ENCODE peak calls at places on chromosomes 13 and 19, in seven cellular contexts. One of them, this sample, is unnamed.

GRCh38 chr19:38247734-38248268 is 8.4 kb downstream of the PPP1R14A start:
- DNase-seq in mucosa of descending colon: no peak
- DNase-seq in tibial artery: no peak
- DNase-seq in tibial nerve: no peak
- DNase-seq in kidney epithelial cell: no peak
- DNase-seq in esophagus squamous epithelium: no peak
- DNase-seq in epithelial cell of esophagus: no peak
- DNase-seq in this sample: no peak

GRCh38 chr19:54577334-54577733 is 3.7 kb downstream of the LILRA2 start:
- DNase-seq in mucosa of descending colon: no peak
- DNase-seq in tibial artery: no peak
- DNase-seq in tibial nerve: no peak
- DNase-seq in kidney epithelial cell: no peak
- DNase-seq in esophagus squamous epithelium: no peak
- DNase-seq in epithelial cell of esophagus: no peak
- DNase-seq in this sample: no peak

GRCh38 chr13:71252191-71252704 is 614.8 kb downstream of the DACH1 start:
- DNase-seq in mucosa of descending colon: no peak
- DNase-seq in tibial artery: no peak
- DNase-seq in tibial nerve: no peak
- DNase-seq in kidney epithelial cell: no peak
- DNase-seq in esophagus squamous epithelium: no peak
- DNase-seq in epithelial cell of esophagus: peak; percentile 1
- DNase-seq in this sample: no peak

GRCh38 chr19:7778081-7778480 is 15.0 kb downstream of the CLEC4M start:
- DNase-seq in mucosa of descending colon: no peak
- DNase-seq in tibial artery: no peak
- DNase-seq in tibial nerve: no peak
- DNase-seq in kidney epithelial cell: no peak
- DNase-seq in esophagus squamous epithelium: no peak
- DNase-seq in epithelial cell of esophagus: no peak
- DNase-seq in this sample: no peak

GRCh38 chr13:76692326-76692725 is 193.9 kb downstream of the KCTD12 start:
- DNase-seq in mucosa of descending colon: no peak
- DNase-seq in tibial artery: no peak
- DNase-seq in tibial nerve: no peak
- DNase-seq in kidney epithelial cell: no peak
- DNase-seq in esophagus squamous epithelium: no peak
- DNase-seq in epithelial cell of esophagus: no peak
- DNase-seq in this sample: no peak

GRCh38 chr13:92745233-92745632 is 481.4 kb upstream of the GPC6 start:
- DNase-seq in mucosa of descending colon: no peak
- DNase-seq in tibial artery: no peak
- DNase-seq in tibial nerve: no peak
- DNase-seq in kidney epithelial cell: no peak
- DNase-seq in esophagus squamous epithelium: no peak
- DNase-seq in epithelial cell of esophagus: peak; percentile 5
- DNase-seq in this sample: no peak

GRCh38 chr19:17469092-17469370 is 1.3 kb upstream of the SLC27A1 start:
- DNase-seq in mucosa of descending colon: no peak
- DNase-seq in tibial artery: no peak
- DNase-seq in tibial nerve: no peak
- DNase-seq in kidney epithelial cell: no peak
- DNase-seq in esophagus squamous epithelium: no peak
- DNase-seq in epithelial cell of esophagus: no peak
- DNase-seq in this sample: no peak

GRCh38 chr13:48727252-48728011 is 73.7 kb downstream of the CYSLTR2 start:
- DNase-seq in mucosa of descending colon: no peak
- DNase-seq in tibial artery: no peak
- DNase-seq in tibial nerve: no peak
- DNase-seq in kidney epithelial cell: no peak
- DNase-seq in esophagus squamous epithelium: no peak
- DNase-seq in epithelial cell of esophagus: no peak
- DNase-seq in this sample: no peak

GRCh38 chr19:35279374-35279773 is 3.0 kb upstream of the HAMP start:
- DNase-seq in mucosa of descending colon: no peak
- DNase-seq in tibial artery: no peak
- DNase-seq in tibial nerve: no peak
- DNase-seq in kidney epithelial cell: no peak
- DNase-seq in esophagus squamous epithelium: no peak
- DNase-seq in epithelial cell of esophagus: no peak
- DNase-seq in this sample: no peak

GRCh38 chr13:45402641-45403040 is 15.5 kb downstream of the SLC25A30 start:
- DNase-seq in mucosa of descending colon: no peak
- DNase-seq in tibial artery: no peak
- DNase-seq in tibial nerve: no peak
- DNase-seq in kidney epithelial cell: no peak
- DNase-seq in esophagus squamous epithelium: no peak
- DNase-seq in epithelial cell of esophagus: no peak
- DNase-seq in this sample: peak; percentile 66

GRCh38 chr13:47901451-47901850 is 99.6 kb downstream of the SUCLA2 start:
- DNase-seq in mucosa of descending colon: no peak
- DNase-seq in tibial artery: no peak
- DNase-seq in tibial nerve: no peak
- DNase-seq in kidney epithelial cell: no peak
- DNase-seq in esophagus squamous epithelium: no peak
- DNase-seq in epithelial cell of esophagus: no peak
- DNase-seq in this sample: no peak

GRCh38 chr13:99465454-99465853 is 35.8 kb upstream of the TM9SF2 start:
- DNase-seq in mucosa of descending colon: no peak
- DNase-seq in tibial artery: no peak
- DNase-seq in tibial nerve: no peak
- DNase-seq in kidney epithelial cell: no peak
- DNase-seq in esophagus squamous epithelium: no peak
- DNase-seq in epithelial cell of esophagus: no peak
- DNase-seq in this sample: no peak

GRCh38 chr13:75410207-75410606 is 71.8 kb downstream of the TBC1D4 start:
- DNase-seq in mucosa of descending colon: no peak
- DNase-seq in tibial artery: no peak
- DNase-seq in tibial nerve: no peak
- DNase-seq in kidney epithelial cell: no peak
- DNase-seq in esophagus squamous epithelium: no peak
- DNase-seq in epithelial cell of esophagus: no peak
- DNase-seq in this sample: no peak

GRCh38 chr13:107585466-107585865 is 629.9 kb downstream of the LIG4 start:
- DNase-seq in mucosa of descending colon: no peak
- DNase-seq in tibial artery: no peak
- DNase-seq in tibial nerve: no peak
- DNase-seq in kidney epithelial cell: no peak
- DNase-seq in esophagus squamous epithelium: no peak
- DNase-seq in epithelial cell of esophagus: no peak
- DNase-seq in this sample: no peak

GRCh38 chr19:3095375-3096191 is 1.4 kb downstream of the GNA11 start:
- DNase-seq in mucosa of descending colon: peak; percentile 68
- DNase-seq in tibial artery: no peak
- DNase-seq in tibial nerve: no peak
- DNase-seq in kidney epithelial cell: no peak
- DNase-seq in esophagus squamous epithelium: no peak
- DNase-seq in epithelial cell of esophagus: peak; percentile 33
- DNase-seq in this sample: no peak

GRCh38 chr13:24625324-24625723 is 54.9 kb upstream of the ATP12A start:
- DNase-seq in mucosa of descending colon: no peak
- DNase-seq in tibial artery: no peak
- DNase-seq in tibial nerve: no peak
- DNase-seq in kidney epithelial cell: no peak
- DNase-seq in esophagus squamous epithelium: no peak
- DNase-seq in epithelial cell of esophagus: no peak
- DNase-seq in this sample: no peak

GRCh38 chr13:97387487-97388353 is 46.2 kb upstream of the RAP2A start:
- DNase-seq in mucosa of descending colon: no peak
- DNase-seq in tibial artery: no peak
- DNase-seq in tibial nerve: no peak
- DNase-seq in kidney epithelial cell: no peak
- DNase-seq in esophagus squamous epithelium: no peak
- DNase-seq in epithelial cell of esophagus: no peak
- DNase-seq in this sample: no peak

GRCh38 chr13:34164585-34164984 is 346.6 kb downstream of the RFC3 start:
- DNase-seq in mucosa of descending colon: no peak
- DNase-seq in tibial artery: no peak
- DNase-seq in tibial nerve: no peak
- DNase-seq in kidney epithelial cell: peak; percentile 55
- DNase-seq in esophagus squamous epithelium: no peak
- DNase-seq in epithelial cell of esophagus: no peak
- DNase-seq in this sample: peak; percentile 45

GRCh38 chr13:109145631-109146030 is 516.2 kb downstream of the MYO16 start:
- DNase-seq in mucosa of descending colon: no peak
- DNase-seq in tibial artery: no peak
- DNase-seq in tibial nerve: peak; percentile 45
- DNase-seq in kidney epithelial cell: no peak
- DNase-seq in esophagus squamous epithelium: no peak
- DNase-seq in epithelial cell of esophagus: peak; percentile 81
- DNase-seq in this sample: no peak

GRCh38 chr19:32489971-32490370 is 84.4 kb downstream of the DPY19L3 start:
- DNase-seq in mucosa of descending colon: no peak
- DNase-seq in tibial artery: no peak
- DNase-seq in tibial nerve: no peak
- DNase-seq in kidney epithelial cell: no peak
- DNase-seq in esophagus squamous epithelium: no peak
- DNase-seq in epithelial cell of esophagus: no peak
- DNase-seq in this sample: no peak

DNA sequence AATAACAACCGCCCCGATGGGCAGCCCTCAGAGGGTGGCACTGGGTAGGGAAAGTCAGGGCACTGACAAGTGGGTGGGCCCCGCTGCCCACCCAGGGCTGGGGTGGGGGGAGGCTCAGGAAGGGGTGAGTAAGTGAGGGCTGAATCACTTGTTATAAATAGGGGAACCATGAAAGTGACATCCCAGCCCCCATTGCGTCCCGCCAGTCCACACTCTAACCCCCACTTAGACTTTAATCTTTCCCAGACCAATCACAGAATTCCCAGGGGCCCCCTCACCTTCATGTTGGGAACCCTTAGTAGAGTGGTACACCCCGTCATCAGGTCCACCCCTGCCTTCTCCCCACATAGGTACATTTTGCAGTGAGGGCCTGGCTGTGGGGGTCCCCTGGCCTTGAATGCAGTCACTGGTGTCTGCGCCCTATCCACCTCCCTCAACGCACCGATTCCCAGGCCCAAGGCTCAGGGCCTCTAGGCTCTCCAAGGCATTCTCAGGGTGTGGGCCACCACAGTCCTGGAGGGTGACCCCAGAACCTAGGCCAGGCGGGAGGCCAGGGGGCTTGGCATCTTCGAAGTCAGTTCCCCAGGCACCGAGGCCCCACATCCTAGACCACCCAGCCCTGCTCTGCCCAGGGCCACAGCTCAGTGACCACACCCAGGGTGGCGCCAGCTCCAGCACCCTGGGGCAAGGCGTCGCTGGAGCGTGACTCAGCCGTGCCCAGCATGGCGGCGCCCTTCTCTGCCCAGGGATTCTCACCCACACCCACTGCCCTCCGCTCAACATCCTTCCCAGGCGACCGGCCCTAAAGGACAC is 36.8 kb upstream of the NANOS3 start:
- DNase-seq in mucosa of descending colon: peak; percentile 92
- DNase-seq in tibial artery: peak; percentile 70
- DNase-seq in tibial nerve: peak; percentile 37
- DNase-seq in kidney epithelial cell: no peak
- DNase-seq in esophagus squamous epithelium: no peak
- DNase-seq in epithelial cell of esophagus: peak; percentile 74
- DNase-seq in this sample: no peak
- H3K4me3 ChIP-seq in mucosa of descending colon: peak overlapping the region; percentile 11
- H3K4me3 ChIP-seq in tibial artery: peak overlapping the region; percentile 97
- H3K4me3 ChIP-seq in tibial nerve: peak overlapping the region; percentile 94
- H3K4me3 ChIP-seq in kidney epithelial cell: peak overlapping the region; percentile 97
- H3K4me3 ChIP-seq in esophagus squamous epithelium: peak overlapping the region; percentile 74
- H3K4me3 ChIP-seq in epithelial cell of esophagus: peak overlapping the region; percentile 85
- H3K4me3 ChIP-seq in this sample: peak overlapping the region; percentile 89

DNA sequence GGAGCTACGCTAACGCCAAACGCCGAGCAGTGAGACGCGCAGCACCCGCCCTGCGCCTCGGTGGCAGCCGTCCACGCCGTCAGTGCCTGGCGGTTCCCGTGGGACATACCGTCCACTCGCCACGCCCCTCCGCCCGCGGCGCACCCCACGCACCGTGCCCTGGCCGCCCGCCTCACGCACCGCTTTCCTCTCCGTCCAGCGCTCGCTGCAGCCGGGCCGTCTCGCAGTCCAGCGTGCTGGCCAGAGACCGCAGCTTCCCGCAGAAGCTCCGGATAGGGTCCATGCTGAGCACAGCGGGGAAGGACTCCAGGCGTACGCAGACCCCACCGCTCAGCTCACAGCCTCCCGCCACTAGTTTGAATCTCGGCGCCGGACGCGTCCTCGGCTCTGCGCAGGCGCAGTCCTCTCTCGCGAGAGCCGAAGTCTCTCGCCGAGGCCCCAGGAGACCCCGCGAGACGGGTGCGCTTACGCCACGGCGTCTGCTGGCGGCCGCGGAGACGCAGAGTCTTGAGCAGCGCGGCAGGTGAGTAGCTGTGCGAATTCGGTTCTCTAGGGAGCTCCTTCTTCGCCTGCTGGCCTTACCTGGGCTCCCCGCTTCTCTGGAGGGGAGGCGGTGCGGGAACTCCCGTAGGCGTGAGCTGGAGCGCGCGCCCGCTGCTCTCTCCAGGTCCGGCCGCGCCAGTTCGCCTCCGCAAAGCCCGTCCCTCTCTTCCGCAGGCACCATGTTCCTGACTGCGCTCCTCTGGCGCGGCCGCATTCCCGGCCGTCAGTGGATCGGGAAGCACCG is at the start of the genes MRPL57 and SKA3:
- DNase-seq in mucosa of descending colon: peak; percentile 97
- DNase-seq in tibial artery: peak; percentile 84
- DNase-seq in tibial nerve: peak; percentile 81
- DNase-seq in kidney epithelial cell: peak; percentile 58
- DNase-seq in esophagus squamous epithelium: peak; percentile 47
- DNase-seq in epithelial cell of esophagus: peak; percentile 93
- DNase-seq in this sample: peak; percentile 46
- TF ChIP-seq CTCF in mucosa of descending colon: no peak
- TF ChIP-seq CTCF in tibial artery: peak; percentile 15
- TF ChIP-seq CTCF in tibial nerve: no peak
- TF ChIP-seq CTCF in kidney epithelial cell: no peak
- TF ChIP-seq CTCF in esophagus squamous epithelium: peak; percentile 6
- TF ChIP-seq CTCF in epithelial cell of esophagus: peak; percentile 10
- TF ChIP-seq CTCF in this sample: no peak

DNA sequence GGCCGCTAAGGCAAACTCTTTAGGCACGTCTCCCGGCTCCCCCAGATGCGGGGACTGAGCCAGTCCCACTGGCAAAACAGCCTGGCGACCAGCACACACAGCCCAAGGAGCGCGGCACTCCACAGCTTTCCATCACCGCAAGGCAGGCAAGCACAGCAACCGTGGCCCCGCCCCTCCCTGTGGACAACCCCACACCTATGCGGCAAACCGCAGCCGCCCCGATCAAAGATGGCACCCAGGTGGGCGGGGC is 1.9 kb downstream of the PEG3 start:
- DNase-seq in mucosa of descending colon: no peak
- DNase-seq in tibial artery: no peak
- DNase-seq in tibial nerve: no peak
- DNase-seq in kidney epithelial cell: no peak
- DNase-seq in esophagus squamous epithelium: no peak
- DNase-seq in epithelial cell of esophagus: no peak
- DNase-seq in this sample: no peak
- H3K4me3 ChIP-seq in mucosa of descending colon: no peak overlapping the region
- H3K4me3 ChIP-seq in tibial artery: peak overlapping the region; percentile 60
- H3K4me3 ChIP-seq in tibial nerve: peak overlapping the region; percentile 34
- H3K4me3 ChIP-seq in kidney epithelial cell: peak overlapping the region; percentile 42
- H3K4me3 ChIP-seq in esophagus squamous epithelium: peak overlapping the region; percentile 51
- H3K4me3 ChIP-seq in epithelial cell of esophagus: no peak overlapping the region
- H3K4me3 ChIP-seq in this sample: peak overlapping the region; percentile 52

DNA sequence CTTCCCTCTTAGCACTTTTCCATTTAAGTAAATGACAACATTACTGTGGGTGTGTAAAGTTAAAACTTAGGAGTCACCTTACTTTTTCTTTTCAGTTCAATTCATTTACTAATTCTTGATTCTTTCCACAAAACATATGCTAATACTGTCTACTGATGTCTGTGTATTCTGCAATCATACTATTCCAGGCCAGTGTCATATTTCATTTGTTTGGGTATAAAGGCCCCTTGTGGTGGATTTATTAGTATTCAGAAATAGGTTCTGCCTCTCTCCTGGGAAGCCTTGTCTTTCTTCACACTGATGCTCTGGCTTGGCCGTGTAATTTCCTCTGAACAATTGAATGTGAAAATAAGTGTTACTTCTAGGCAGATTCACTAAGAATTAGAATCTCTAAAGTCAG is 621.9 kb upstream of the SPRY2 start:
- DNase-seq in mucosa of descending colon: no peak
- DNase-seq in tibial artery: no peak
- DNase-seq in tibial nerve: no peak
- DNase-seq in kidney epithelial cell: no peak
- DNase-seq in esophagus squamous epithelium: no peak
- DNase-seq in epithelial cell of esophagus: no peak
- DNase-seq in this sample: no peak
- TF ChIP-seq CTCF in mucosa of descending colon: no peak
- TF ChIP-seq CTCF in tibial artery: no peak
- TF ChIP-seq CTCF in tibial nerve: no peak
- TF ChIP-seq CTCF in kidney epithelial cell: no peak
- TF ChIP-seq CTCF in esophagus squamous epithelium: no peak
- TF ChIP-seq CTCF in epithelial cell of esophagus: no peak
- TF ChIP-seq CTCF in this sample: no peak

This sample was measured in epithelial cell of proximal tubule.